ENCODE peak calls at places on chromosomes 7 and 10, in four cellular contexts. U is fibroblast of the aortic adventitia, E is aorta, O is astrocyte of the spinal cord. G is an unnamed sample.

GRCh38 chr7:129702761-129703338 is 91.3 kb downstream of the NRF1 start:
- DNase-seq in E (no peak), U (peak), O (peak), G (no peak)

GRCh38 chr7:40680657-40681056 is 545.9 kb downstream of the SUGCT start:
- DNase-seq in U (peak), E (no peak), O (peak), G (no peak)

GRCh38 chr10:120979435-120980315 is 128.5 kb downstream of the WDR11 start:
- DNase-seq in E (no peak), U (no peak), O (no peak), G (no peak)

GRCh38 chr7:35982600-35982999 is 170.5 kb upstream of the EEPD1 start:
- DNase-seq in U (no peak), E (no peak), O (no peak), G (no peak)

GRCh38 chr7:5183899-5184298 is 6.1 kb upstream of the WIPI2 start:
- DNase-seq in U (no peak), E (no peak), O (no peak), G (no peak)

GRCh38 chr7:140623995-140624902 is 16.4 kb downstream of the DENND2A start:
- DNase-seq in O (peak), E (no peak), U (no peak), G (peak)

GRCh38 chr10:61028861-61029361 is 84.9 kb upstream of the RHOBTB1 start:
- DNase-seq in U (peak), O (peak), E (no peak), G (peak)

GRCh38 chr7:99083733-99084132 is 60.2 kb downstream of the SMURF1 start:
- DNase-seq in E (no peak), O (no peak), U (no peak), G (no peak)

GRCh38 chr7:132650498-132650897 is 74.2 kb upstream of the PLXNA4 start:
- DNase-seq in E (no peak), U (peak), O (peak), G (no peak)

GRCh38 chr7:4724648-4725013 is 42.5 kb downstream of the FOXK1 start:
- DNase-seq in O (peak), E (no peak), U (peak), G (no peak)

GRCh38 chr7:55069271-55069792 is 50.5 kb downstream of the EGFR start:
- DNase-seq in U (no peak), O (no peak), E (no peak), G (no peak)

GRCh38 chr7:115522174-115522573 is 508.4 kb downstream of the TFEC start:
- DNase-seq in U (no peak), O (no peak), E (no peak), G (no peak)

GRCh38 chr10:14820010-14820774 is 17.6 kb downstream of the CDNF start:
- DNase-seq in E (peak), O (peak), U (peak), G (peak)

GRCh38 chr10:94103192-94103591 is 109.5 kb downstream of the PLCE1 start:
- DNase-seq in U (no peak), O (no peak), E (no peak), G (no peak)

GRCh38 chr10:15084502-15084922 is 4.1 kb downstream of the ACBD7 start:
- DNase-seq in O (peak), E (no peak), U (peak), G (peak)

GRCh38 chr10:79345241-79346011 is 1.8 kb upstream of the PPIF start:
- DNase-seq in U (peak), E (no peak), O (no peak), G (no peak)

GRCh38 chr10:100115011-100115770 is 33.5 kb upstream of the CPN1 start:
- DNase-seq in O (no peak), E (no peak), U (no peak), G (no peak)

GRCh38 chr10:43816351-43817321 is 168.0 kb upstream of the ZNF32 start:
- DNase-seq in O (peak), E (no peak), U (peak), G (peak)

GRCh38 chr7:13551503-13551902 is 438.0 kb downstream of the ETV1 start:
- DNase-seq in U (no peak), O (peak), E (no peak), G (peak)

GRCh38 chr7:158733762-158734494 is 29.3 kb upstream of the NCAPG2 start:
- DNase-seq in E (no peak), O (no peak), U (no peak), G (no peak)

GRCh38 chr10:102726274-102726673 is 11.8 kb downstream of the SFXN2 start:
- DNase-seq in O (no peak), U (peak), E (no peak), G (no peak)

GRCh38 chr10:79399242-79399831 is 46.1 kb downstream of the ZCCHC24 start:
- DNase-seq in U (peak), E (peak), O (peak), G (peak)

GRCh38 chr10:74289956-74290355 is 138.9 kb downstream of the ADK start:
- DNase-seq in O (no peak), E (no peak), U (peak), G (no peak)

GRCh38 chr7:138892808-138893207 is 88.4 kb downstream of the KIAA1549 start:
- DNase-seq in O (no peak), E (no peak), U (no peak), G (no peak)

GRCh38 chr10:97534746-97535367 is 36.1 kb downstream of the UBTD1 start:
- DNase-seq in O (no peak), E (no peak), U (no peak), G (no peak)

GRCh38 chr10:13268310-13268709 is 31.6 kb downstream of the PHYH start:
- DNase-seq in O (no peak), E (no peak), U (no peak), G (no peak)

GRCh38 chr10:13270877-13271551 is 28.9 kb downstream of the PHYH start:
- DNase-seq in U (peak), E (no peak), O (peak), G (no peak)

GRCh38 chr10:13271552-13272163 is 28.2 kb downstream of the PHYH start:
- DNase-seq in E (peak), O (no peak), U (no peak), G (no peak)

GRCh38 chr10:13268841-13269240 is 31.0 kb downstream of the PHYH start:
- DNase-seq in E (no peak), U (peak), O (no peak), G (no peak)

GRCh38 chr10:13272164-13272571 is 27.7 kb downstream of the PHYH start:
- DNase-seq in O (peak), U (peak), E (no peak), G (peak)
- H3K4me3 ChIP-seq in O (no peak), U (no peak), E (no peak), G (no peak)

DNA sequence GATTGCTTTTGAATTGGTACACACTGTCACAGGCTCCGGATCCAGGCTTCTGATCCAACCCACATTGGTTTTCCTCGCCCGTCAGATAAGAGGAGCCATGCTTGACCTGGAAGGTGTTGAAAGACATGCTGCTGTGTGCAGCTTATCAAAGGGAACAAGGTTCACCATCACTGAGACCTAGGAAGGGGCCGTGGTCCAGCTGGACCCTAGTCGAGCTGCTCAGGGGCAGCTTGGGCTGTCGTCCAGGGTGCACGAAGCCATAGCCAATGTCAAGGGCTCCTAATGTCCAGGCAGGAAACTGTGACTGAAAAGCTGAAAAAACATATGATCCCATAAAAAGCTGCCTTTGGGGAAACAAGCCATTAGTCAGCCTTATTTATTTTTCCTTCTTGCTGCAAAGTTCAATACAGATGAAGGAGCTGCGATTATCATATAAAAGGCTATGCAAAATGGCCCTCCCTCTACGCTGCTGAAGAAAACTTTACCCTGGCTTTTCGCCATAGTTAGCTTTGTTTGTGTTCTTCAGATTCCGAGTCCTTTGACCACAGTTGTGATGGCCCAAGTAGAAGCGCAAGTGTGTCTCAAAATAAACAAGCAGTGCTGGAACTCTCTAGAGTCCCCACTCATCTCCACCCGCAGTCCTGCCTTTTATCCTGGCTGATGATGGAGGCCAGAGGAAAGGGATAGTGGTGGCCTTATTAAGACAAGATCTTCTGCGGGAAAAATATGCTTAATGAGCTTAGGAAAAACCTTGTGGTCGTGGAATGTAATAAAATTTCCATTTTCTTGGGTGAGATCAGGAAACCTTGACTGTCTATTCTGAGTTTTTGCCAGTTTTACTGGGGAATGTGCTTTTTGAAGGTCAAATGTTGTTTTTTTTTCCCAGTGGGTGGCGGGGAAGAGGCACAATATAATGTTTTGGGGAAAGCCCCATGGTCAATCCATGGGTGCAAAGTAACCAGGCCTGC is 118.1 kb downstream of the CREB5 start:
- DNase-seq in U (no peak), O (peak), E (no peak), G (peak)
- H3K4me3 ChIP-seq in U (no peak), O (no peak), E (no peak), G (no peak)

DNA sequence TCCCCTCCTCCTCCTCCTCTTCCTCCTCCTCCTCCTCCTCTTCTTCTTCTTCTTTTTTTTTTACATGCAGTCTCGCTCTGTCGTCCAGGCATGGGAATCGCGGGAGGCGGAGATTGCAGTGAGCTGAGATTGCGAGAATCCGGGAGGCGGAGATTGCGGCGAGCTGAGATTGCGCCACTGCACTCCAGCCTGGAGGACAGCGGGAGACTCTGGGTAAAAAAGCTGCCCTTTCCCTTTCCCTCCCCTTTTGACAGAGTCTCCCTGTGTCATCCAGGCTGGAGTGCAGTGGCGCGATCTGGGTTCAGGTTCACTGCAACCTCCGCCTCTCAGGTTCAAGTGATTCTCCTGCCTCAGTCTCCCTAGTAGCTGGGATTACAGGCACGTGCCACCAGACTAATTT is 168.1 kb upstream of the MALRD1 start:
- DNase-seq in U (no peak), E (no peak), O (no peak), G (no peak)
- H3K4me3 ChIP-seq in U (no peak), E (no peak), O (no peak), G (no peak)

GRCh38 chr7:112162161-112163020 is 43.8 kb downstream of the DOCK4 start:
- DNase-seq in E (no peak), U (peak), O (peak), G (peak)
- H3K4me3 ChIP-seq in E (no peak), U (no peak), O (no peak), G (no peak)

GRCh38 chr7:136868496-136869005 is at the start of gene CHRM2:
- DNase-seq in O (peak), U (peak), E (no peak), G (no peak)
- H3K4me3 ChIP-seq in O (peak), U (peak), E (no peak), G (peak)

GRCh38 chr10:70910486-70911350 is 22.4 kb upstream of the PCBD1 start:
- DNase-seq in O (no peak), U (no peak), E (peak), G (no peak)

GRCh38 chr10:70913546-70914240 is 25.3 kb upstream of the PCBD1 start:
- DNase-seq in O (no peak), U (no peak), E (peak), G (no peak)

GRCh38 chr10:70914316-70914864 is 26.0 kb upstream of the PCBD1 start:
- DNase-seq in O (no peak), E (peak), U (no peak), G (no peak)

GRCh38 chr10:70915206-70915605 is 26.8 kb upstream of the PCBD1 start:
- DNase-seq in O (no peak), E (peak), U (no peak), G (no peak)

GRCh38 chr10:70912556-70912955 is 24.2 kb upstream of the PCBD1 start:
- DNase-seq in U (no peak), E (peak), O (no peak), G (no peak)
- H3K4me3 ChIP-seq in U (no peak), E (no peak), O (no peak), G (no peak)

DNA sequence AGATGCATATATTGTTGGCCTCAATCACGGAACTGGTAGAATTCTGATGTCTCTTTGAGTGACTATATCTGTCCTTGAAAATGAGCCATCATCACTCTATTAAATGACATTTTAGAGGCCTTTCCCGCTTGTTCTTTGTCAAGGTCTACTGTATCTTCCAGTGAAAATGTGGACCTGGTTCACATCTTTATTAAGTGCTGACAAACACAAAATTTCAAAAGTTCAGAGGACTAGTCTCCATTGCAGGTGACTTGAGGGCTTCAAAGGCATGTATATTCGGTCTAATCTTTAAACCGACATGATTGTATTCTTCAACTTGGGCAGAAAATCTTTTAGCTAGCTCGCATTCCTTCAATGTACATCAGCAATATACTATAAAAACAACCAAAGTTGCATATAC is 36.6 kb upstream of the VWDE start:
- DNase-seq in E (no peak), O (no peak), U (no peak), G (no peak)
- H3K4me3 ChIP-seq in E (no peak), O (no peak), U (no peak), G (no peak)